ENCODE peak calls at places on chromosome 10, in four cellular contexts. One of them, this sample, is unnamed.

GRCh38 chr10:84342584-84342983 is 14.2 kb downstream of the CCSER2 start:
- DNase-seq in SK-N-SH: no peak
- DNase-seq in K562: no peak
- DNase-seq in HepG2: no peak
- DNase-seq in this sample: no peak

GRCh38 chr10:19651549-19651948 is 164.7 kb upstream of the PLXDC2 start:
- DNase-seq in SK-N-SH: no peak
- DNase-seq in K562: no peak
- DNase-seq in HepG2: no peak
- DNase-seq in this sample: no peak

GRCh38 chr10:31698169-31698890 is 230.3 kb downstream of the ARHGAP12 start:
- DNase-seq in SK-N-SH: no peak
- DNase-seq in K562: no peak
- DNase-seq in HepG2: no peak
- DNase-seq in this sample: no peak

GRCh38 chr10:30583778-30584415 is 45.7 kb downstream of the LYZL2 start:
- DNase-seq in SK-N-SH: no peak
- DNase-seq in K562: peak; percentile 19
- DNase-seq in HepG2: peak; percentile 84
- DNase-seq in this sample: peak; percentile 57

GRCh38 chr10:30413996-30414576 is 19.9 kb upstream of the MAP3K8 start:
- DNase-seq in SK-N-SH: peak; percentile 64
- DNase-seq in K562: peak; percentile 62
- DNase-seq in HepG2: peak; percentile 70
- DNase-seq in this sample: peak; percentile 40

GRCh38 chr10:115948415-115948814 is 324.6 kb downstream of the GFRA1 start:
- DNase-seq in SK-N-SH: no peak
- DNase-seq in K562: no peak
- DNase-seq in HepG2: no peak
- DNase-seq in this sample: no peak

GRCh38 chr10:586151-586550 is 103.3 kb downstream of the DIP2C start:
- DNase-seq in SK-N-SH: peak; percentile 59
- DNase-seq in K562: no peak
- DNase-seq in HepG2: no peak
- DNase-seq in this sample: no peak

GRCh38 chr10:63208981-63209380 is 75.9 kb downstream of the NRBF2 start:
- DNase-seq in SK-N-SH: no peak
- DNase-seq in K562: no peak
- DNase-seq in HepG2: no peak
- DNase-seq in this sample: no peak

GRCh38 chr10:71873582-71874182 is 22.6 kb upstream of the PSAP start:
- DNase-seq in SK-N-SH: no peak
- DNase-seq in K562: no peak
- DNase-seq in HepG2: no peak
- DNase-seq in this sample: no peak

GRCh38 chr10:120077707-120078492 is 185.4 kb downstream of the SEC23IP start:
- DNase-seq in SK-N-SH: no peak
- DNase-seq in K562: no peak
- DNase-seq in HepG2: no peak
- DNase-seq in this sample: no peak

GRCh38 chr10:14146005-14146404 is 184.7 kb downstream of the FRMD4A start:
- DNase-seq in SK-N-SH: no peak
- DNase-seq in K562: no peak
- DNase-seq in HepG2: no peak
- DNase-seq in this sample: no peak

GRCh38 chr10:96673318-96674099 is 46.8 kb downstream of the PIK3AP1 start:
- DNase-seq in SK-N-SH: no peak
- DNase-seq in K562: no peak
- DNase-seq in HepG2: peak; percentile 80
- DNase-seq in this sample: no peak

GRCh38 chr10:122838880-122839279 is 6.8 kb downstream of the CUZD1 start:
- DNase-seq in SK-N-SH: no peak
- DNase-seq in K562: no peak
- DNase-seq in HepG2: no peak
- DNase-seq in this sample: no peak

GRCh38 chr10:22022257-22023051 is 18.9 kb upstream of the DNAJC1 start:
- DNase-seq in SK-N-SH: peak; percentile 28
- DNase-seq in K562: peak; percentile 41
- DNase-seq in HepG2: no peak
- DNase-seq in this sample: no peak

GRCh38 chr10:80164596-80164995 is 32.1 kb downstream of the PLAC9 start:
- DNase-seq in SK-N-SH: no peak
- DNase-seq in K562: no peak
- DNase-seq in HepG2: no peak
- DNase-seq in this sample: no peak

GRCh38 chr10:97270523-97271154 is 21.8 kb downstream of the ARHGAP19 start:
- DNase-seq in SK-N-SH: no peak
- DNase-seq in K562: peak; percentile 12
- DNase-seq in HepG2: peak; percentile 26
- DNase-seq in this sample: no peak

GRCh38 chr10:7260912-7261700 is 149.7 kb downstream of the SFMBT2 start:
- DNase-seq in SK-N-SH: no peak
- DNase-seq in K562: no peak
- DNase-seq in HepG2: no peak
- DNase-seq in this sample: no peak

GRCh38 chr10:36171546-36171945 is 529.5 kb upstream of the FZD8 start:
- DNase-seq in SK-N-SH: no peak
- DNase-seq in K562: no peak
- DNase-seq in HepG2: no peak
- DNase-seq in this sample: no peak

GRCh38 chr10:36170943-36171501 is 528.9 kb upstream of the FZD8 start:
- DNase-seq in SK-N-SH: no peak
- DNase-seq in K562: no peak
- DNase-seq in HepG2: no peak
- DNase-seq in this sample: no peak

GRCh38 chr10:36172054-36172531 is 530.0 kb upstream of the FZD8 start:
- DNase-seq in SK-N-SH: no peak
- DNase-seq in K562: no peak
- DNase-seq in HepG2: no peak
- DNase-seq in this sample: no peak

GRCh38 chr10:36172574-36172973 is 530.5 kb upstream of the FZD8 start:
- DNase-seq in SK-N-SH: no peak
- DNase-seq in K562: no peak
- DNase-seq in HepG2: no peak
- DNase-seq in this sample: no peak

GRCh38 chr10:36173364-36173763 is 531.3 kb upstream of the FZD8 start:
- DNase-seq in SK-N-SH: no peak
- DNase-seq in K562: no peak
- DNase-seq in HepG2: no peak
- DNase-seq in this sample: no peak
- TF ChIP-seq JUND in SK-N-SH: no peak
- TF ChIP-seq JUND in K562: no peak
- TF ChIP-seq JUND in HepG2: no peak
- TF ChIP-seq JUND in this sample: no peak

GRCh38 chr10:47164126-47164799 is 135.7 kb upstream of the GDF10 start:
- DNase-seq in SK-N-SH: no peak
- DNase-seq in K562: no peak
- DNase-seq in HepG2: no peak
- DNase-seq in this sample: no peak

GRCh38 chr10:47165711-47166404 is 134.1 kb upstream of the GDF10 start:
- DNase-seq in SK-N-SH: no peak
- DNase-seq in K562: no peak
- DNase-seq in HepG2: no peak
- DNase-seq in this sample: no peak

GRCh38 chr10:47166405-47166777 is 133.6 kb upstream of the GDF10 start:
- DNase-seq in SK-N-SH: no peak
- DNase-seq in K562: no peak
- DNase-seq in HepG2: no peak
- DNase-seq in this sample: no peak

GRCh38 chr10:47165168-47165710 is 134.8 kb upstream of the GDF10 start:
- DNase-seq in SK-N-SH: no peak
- DNase-seq in K562: no peak
- DNase-seq in HepG2: no peak
- DNase-seq in this sample: no peak

GRCh38 chr10:47164800-47165128 is 135.2 kb upstream of the GDF10 start:
- DNase-seq in SK-N-SH: no peak
- DNase-seq in K562: no peak
- DNase-seq in HepG2: no peak
- DNase-seq in this sample: no peak
- H3K27ac ChIP-seq in SK-N-SH: no peak overlapping the region
- H3K27ac ChIP-seq in K562: no peak overlapping the region
- H3K27ac ChIP-seq in HepG2: no peak overlapping the region
- H3K27ac ChIP-seq in this sample: no peak overlapping the region

GRCh38 chr10:25954851-25955250 is 20.8 kb downstream of the MYO3A start:
- DNase-seq in SK-N-SH: no peak
- DNase-seq in K562: no peak
- DNase-seq in HepG2: no peak
- DNase-seq in this sample: no peak

GRCh38 chr10:25952857-25953256 is 18.8 kb downstream of the MYO3A start:
- DNase-seq in SK-N-SH: no peak
- DNase-seq in K562: no peak
- DNase-seq in HepG2: no peak
- DNase-seq in this sample: no peak
- TF ChIP-seq ELF1 in SK-N-SH: no peak
- TF ChIP-seq ELF1 in K562: no peak
- TF ChIP-seq ELF1 in HepG2: no peak
- TF ChIP-seq ELF1 in this sample: no peak

GRCh38 chr10:70120417-70120816 is 12.2 kb downstream of the AIFM2 start:
- DNase-seq in SK-N-SH: no peak
- DNase-seq in K562: no peak
- DNase-seq in HepG2: no peak
- DNase-seq in this sample: no peak
- TF ChIP-seq JUND in SK-N-SH: no peak
- TF ChIP-seq JUND in K562: no peak
- TF ChIP-seq JUND in HepG2: no peak
- TF ChIP-seq JUND in this sample: no peak

DNA sequence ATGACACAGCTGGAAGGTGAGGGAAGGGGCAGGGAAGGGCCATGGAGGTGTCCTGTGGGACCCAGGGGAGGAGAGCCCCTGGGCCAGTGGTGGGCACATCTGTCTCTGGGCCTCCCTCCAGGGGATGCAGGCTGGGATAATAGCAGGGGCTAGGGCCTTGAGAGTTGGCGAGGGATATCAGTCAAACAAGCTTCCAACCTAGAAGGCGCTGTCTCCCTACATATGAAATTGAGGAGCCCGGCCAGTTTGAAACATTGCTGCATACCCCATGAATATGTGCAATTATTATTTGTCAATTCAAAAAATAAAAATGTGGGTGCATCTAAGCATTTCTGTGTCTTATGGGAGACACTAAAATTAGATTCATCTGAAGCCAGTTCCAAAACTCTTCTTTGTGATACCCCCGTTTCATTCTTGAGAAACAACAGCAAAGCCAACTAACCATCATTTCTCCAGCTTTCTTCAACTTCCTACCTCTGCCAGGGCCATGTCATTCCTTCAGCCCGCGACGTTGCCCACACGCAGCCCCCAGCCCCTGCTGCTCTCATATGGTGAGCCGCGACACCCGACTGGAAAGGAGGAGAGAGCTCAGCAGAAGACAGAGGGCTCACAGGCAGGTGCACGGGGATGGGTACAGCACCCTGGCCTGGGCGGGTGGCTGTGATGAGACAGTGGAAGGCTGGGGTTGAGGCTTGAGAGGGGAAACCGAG is 418.7 kb downstream of the GLRX3 start:
- DNase-seq in SK-N-SH: no peak
- DNase-seq in K562: no peak
- DNase-seq in HepG2: no peak
- DNase-seq in this sample: no peak
- H3K27ac ChIP-seq in SK-N-SH: no peak overlapping the region
- H3K27ac ChIP-seq in K562: no peak overlapping the region
- H3K27ac ChIP-seq in HepG2: no peak overlapping the region
- H3K27ac ChIP-seq in this sample: no peak overlapping the region

DNA sequence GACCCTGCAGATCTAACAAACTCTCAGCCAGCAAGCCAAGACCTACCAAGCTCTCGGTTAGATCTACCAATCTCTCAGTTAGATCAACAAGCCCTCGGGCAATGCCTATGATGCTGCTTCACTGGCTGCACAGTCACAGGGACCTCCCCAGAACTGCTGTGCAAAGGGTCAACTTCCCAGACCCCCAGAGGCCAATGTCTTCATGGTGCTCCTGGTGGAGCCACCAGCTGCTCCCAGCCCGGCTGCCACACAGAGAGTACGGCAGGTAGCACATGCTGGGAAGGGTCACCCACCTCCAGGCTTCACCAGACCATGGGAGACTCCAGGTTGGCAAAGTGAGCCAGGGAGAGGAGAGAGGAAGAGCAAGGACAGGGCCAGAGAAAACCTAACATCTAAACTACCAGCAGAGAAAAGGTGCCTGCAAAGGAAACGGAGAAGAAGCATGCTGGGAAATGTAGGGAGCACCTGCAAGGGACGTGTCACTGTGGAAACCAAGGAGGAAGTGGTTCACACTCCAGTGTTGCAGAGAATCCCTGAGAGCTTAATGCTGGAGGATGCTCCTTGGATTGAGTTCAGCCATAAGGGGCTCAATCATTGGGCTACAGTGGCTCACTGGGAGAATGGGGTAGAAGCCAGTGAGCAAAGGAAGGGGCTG is 51.4 kb upstream of the GDF10 start:
- DNase-seq in SK-N-SH: no peak
- DNase-seq in K562: no peak
- DNase-seq in HepG2: no peak
- DNase-seq in this sample: no peak
- TF ChIP-seq ELF1 in SK-N-SH: no peak
- TF ChIP-seq ELF1 in K562: no peak
- TF ChIP-seq ELF1 in HepG2: no peak
- TF ChIP-seq ELF1 in this sample: no peak

GRCh38 chr10:87589653-87590052 is 70.0 kb upstream of the PAPSS2 start:
- DNase-seq in SK-N-SH: no peak
- DNase-seq in K562: no peak
- DNase-seq in HepG2: peak; percentile 18
- DNase-seq in this sample: no peak

GRCh38 chr10:87591589-87591886 is 68.1 kb upstream of the PAPSS2 start:
- DNase-seq in SK-N-SH: no peak
- DNase-seq in K562: no peak
- DNase-seq in HepG2: no peak
- DNase-seq in this sample: no peak

GRCh38 chr10:87590705-87591588 is 68.7 kb upstream of the PAPSS2 start:
- DNase-seq in SK-N-SH: no peak
- DNase-seq in K562: no peak
- DNase-seq in HepG2: peak; percentile 59
- DNase-seq in this sample: no peak

DNA sequence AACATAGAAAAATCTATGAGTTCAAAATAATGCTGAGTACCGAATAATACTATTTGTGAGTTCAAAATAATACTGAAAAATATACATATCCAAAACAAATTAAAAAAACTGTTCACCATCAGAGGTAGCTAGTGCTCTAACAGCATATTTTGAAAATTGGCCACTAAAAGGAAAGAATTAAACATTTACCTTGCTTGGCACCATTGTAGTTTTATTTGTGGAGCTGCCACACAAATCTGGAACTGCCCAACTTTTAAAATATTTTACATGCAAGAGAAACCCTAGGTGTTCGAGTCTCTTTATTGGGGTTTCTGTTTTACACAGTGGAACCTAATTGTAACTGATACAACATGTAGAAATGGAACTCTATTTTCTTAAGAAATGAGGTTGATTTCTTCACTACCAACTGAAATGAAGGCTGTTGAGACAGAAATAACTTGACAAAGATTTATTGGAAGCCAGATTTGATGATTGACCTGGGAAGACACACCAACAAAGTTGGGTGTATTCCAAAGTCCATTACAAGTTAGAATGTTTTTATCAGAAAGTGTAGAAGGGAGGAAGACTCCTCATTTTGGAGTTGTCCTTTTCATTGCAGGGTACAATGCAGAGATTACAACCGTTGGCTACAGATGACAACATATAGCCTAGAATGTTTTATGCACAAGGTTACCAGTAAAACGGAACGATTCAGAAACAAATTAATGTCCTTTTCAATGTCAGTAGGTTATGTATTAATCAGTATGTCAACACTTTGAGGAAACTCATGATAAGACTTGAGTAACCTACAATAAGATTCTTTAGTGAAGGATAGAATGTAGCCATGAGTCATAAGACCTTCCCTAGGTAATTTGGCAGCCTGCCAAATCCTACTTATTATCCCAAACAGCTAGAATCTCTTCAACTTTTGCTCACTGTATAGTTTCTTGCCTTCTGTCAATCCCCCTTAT is 73.8 kb upstream of the PAPSS2 start:
- DNase-seq in SK-N-SH: no peak
- DNase-seq in K562: no peak
- DNase-seq in HepG2: peak; percentile 50
- DNase-seq in this sample: peak; percentile 70
- TF ChIP-seq JUND in SK-N-SH: no peak
- TF ChIP-seq JUND in K562: peak; percentile 68
- TF ChIP-seq JUND in HepG2: no peak
- TF ChIP-seq JUND in this sample: peak; percentile 80

This sample was measured in HCT116.